ENCODE peak calls at places on chromosomes 13 and 19, in five cellular contexts. P, W, Z, J and Q are unnamed samples.

GRCh38 chr19:49718511-49718910 is 27.6 kb downstream of the CPT1C start:
- DNase-seq in P (no peak), W (peak), Z (peak), J (no peak), Q (no peak)

GRCh38 chr13:29499766-29500165 is 95.7 kb downstream of the SLC7A1 start:
- DNase-seq in P (no peak), W (no peak), Z (no peak), J (no peak), Q (no peak)

GRCh38 chr13:60519496-60519895 is 122.5 kb downstream of the TDRD3 start:
- DNase-seq in P (no peak), W (no peak), Z (no peak), J (no peak), Q (no peak)

GRCh38 chr19:45917421-45918091 is 3.0 kb upstream of the NANOS2 start:
- DNase-seq in P (no peak), W (no peak), Z (no peak), J (no peak), Q (peak)

GRCh38 chr13:53064721-53065120 is 36.1 kb downstream of the OLFM4 start:
- DNase-seq in P (no peak), W (peak), Z (no peak), J (no peak), Q (no peak)

GRCh38 chr19:2050349-2050990 is 574 bp downstream of the MKNK2 start:
- DNase-seq in P (no peak), W (no peak), Z (no peak), J (no peak), Q (no peak)

GRCh38 chr19:10365518-10365917 is 14.9 kb downstream of the TYK2 start:
- DNase-seq in P (no peak), W (no peak), Z (no peak), J (no peak), Q (no peak)

GRCh38 chr13:26011996-26012688 is 39.7 kb downstream of the SHISA2 start:
- DNase-seq in P (no peak), W (peak), Z (no peak), J (peak), Q (no peak)

GRCh38 chr13:113638173-113638746 is 19.7 kb downstream of the ATP4B start:
- DNase-seq in P (no peak), W (no peak), Z (no peak), J (no peak), Q (no peak)

GRCh38 chr19:50414850-50415660 is 3.7 kb upstream of the SPIB start:
- DNase-seq in P (no peak), W (peak), Z (peak), J (peak), Q (peak)

GRCh38 chr13:78909276-78909675 is 250.3 kb upstream of the OBI1 start:
- DNase-seq in P (no peak), W (no peak), Z (no peak), J (no peak), Q (no peak)

GRCh38 chr19:2475018-2475701 is 767 bp upstream of the GADD45B start:
- DNase-seq in P (no peak), W (peak), Z (peak), J (no peak), Q (no peak)

GRCh38 chr19:39405930-39406655 is 554 bp upstream of the ZFP36 start:
- DNase-seq in P (no peak), W (no peak), Z (no peak), J (peak), Q (no peak)

GRCh38 chr13:92164822-92165221 is 766.4 kb downstream of the GPC5 start:
- DNase-seq in P (no peak), W (no peak), Z (no peak), J (no peak), Q (no peak)

GRCh38 chr13:113364371-113364932 is 522 bp upstream of the GRTP1 start:
- DNase-seq in P (no peak), W (peak), Z (no peak), J (no peak), Q (no peak)

GRCh38 chr13:26941345-26942174 is 181.0 kb upstream of the GPR12 start:
- DNase-seq in P (no peak), W (peak), Z (no peak), J (no peak), Q (no peak)

GRCh38 chr13:107121793-107122192 is 553.9 kb upstream of the ARGLU1 start:
- DNase-seq in P (no peak), W (no peak), Z (no peak), J (no peak), Q (no peak)

GRCh38 chr19:50547385-50548190 is 20.6 kb downstream of the LRRC4B start:
- DNase-seq in P (no peak), W (no peak), Z (no peak), J (no peak), Q (peak)

GRCh38 chr13:112693831-112694497 is 4.1 kb downstream of the ATP11A start:
- DNase-seq in P (peak), W (peak), Z (peak), J (no peak), Q (peak)

GRCh38 chr19:35991731-35992450 is 3.1 kb upstream of the SDHAF1 start:
- DNase-seq in P (peak), W (peak), Z (no peak), J (no peak), Q (no peak)

GRCh38 chr13:26946675-26947342 is 186.2 kb upstream of the GPR12 start:
- DNase-seq in P (no peak), W (peak), Z (peak), J (no peak), Q (peak)

GRCh38 chr13:32415019-32415418 is 12.9 kb downstream of the N4BP2L1 start:
- DNase-seq in P (no peak), W (peak), Z (no peak), J (no peak), Q (no peak)

GRCh38 chr19:16447015-16447384 is 24.8 kb downstream of the EPS15L1 start:
- DNase-seq in P (peak), W (peak), Z (peak), J (no peak), Q (peak)

GRCh38 chr13:41384749-41385503 is 72.4 kb upstream of the RGCC start:
- DNase-seq in P (no peak), W (peak), Z (no peak), J (no peak), Q (no peak)

GRCh38 chr13:34152409-34152808 is 334.5 kb downstream of the RFC3 start:
- DNase-seq in P (no peak), W (no peak), Z (no peak), J (no peak), Q (no peak)

GRCh38 chr19:46859637-46860124 is 1.1 kb upstream of the ARHGAP35 start:
- DNase-seq in P (no peak), W (no peak), Z (peak), J (no peak), Q (no peak)

GRCh38 chr13:47869780-47870179 is 131.3 kb downstream of the SUCLA2 start:
- DNase-seq in P (no peak), W (no peak), Z (no peak), J (no peak), Q (no peak)

GRCh38 chr13:29905845-29906244 is 55.4 kb upstream of the UBL3 start:
- DNase-seq in P (no peak), W (peak), Z (peak), J (no peak), Q (peak)

GRCh38 chr19:17751912-17752273 is 616 bp downstream of the FCHO1 start:
- DNase-seq in P (no peak), W (no peak), Z (no peak), J (no peak), Q (peak)

GRCh38 chr19:29565171-29565570 is 39.4 kb downstream of the VSTM2B start:
- DNase-seq in P (no peak), W (no peak), Z (no peak), J (no peak), Q (no peak)

GRCh38 chr13:24618219-24618955 is 61.8 kb upstream of the ATP12A start:
- DNase-seq in P (no peak), W (no peak), Z (no peak), J (no peak), Q (no peak)